ENCODE peak calls at places on chromosomes 4 and X, in four cellular contexts. X, N, O and D are unnamed samples.

GRCh38 chr4:4521069-4521468 is 20.8 kb downstream of the STX18 start:
- DNase-seq in O (no peak), X (no peak), N (no peak), D (no peak)

GRCh38 chrX:118152721-118153120 is 36.1 kb upstream of the KLHL13 start:
- DNase-seq in X (no peak), N (no peak), O (no peak), D (no peak)

GRCh38 chrX:43716696-43717095 is 60.6 kb downstream of the MAOA start:
- DNase-seq in X (no peak), N (no peak), O (no peak), D (no peak)

GRCh38 chr4:141759796-141760425 is 123.5 kb downstream of the IL15 start:
- DNase-seq in X (no peak), N (no peak), O (no peak), D (no peak)

GRCh38 chr4:69156913-69157312 is 57.6 kb downstream of the UGT2B11 start:
- DNase-seq in O (no peak), X (no peak), N (no peak), D (no peak)

GRCh38 chr4:187357045-187357643 is 633.5 kb upstream of the FAT1 start:
- DNase-seq in X (no peak), O (no peak), N (no peak), D (no peak)

GRCh38 chr4:118848901-118849300 is 13.0 kb upstream of the SEC24D start:
- DNase-seq in N (no peak), X (no peak), O (no peak), D (no peak)

GRCh38 chr4:126361287-126361686 is 1046.5 kb downstream of the FAT4 start:
- DNase-seq in X (no peak), O (no peak), N (no peak), D (no peak)

GRCh38 chr4:153676984-153677383 is 7.1 kb upstream of the TLR2 start:
- DNase-seq in X (no peak), N (no peak), O (peak; percentile 23), D (no peak)

GRCh38 chr4:127140306-127140705 is 492.5 kb upstream of the INTU start:
- DNase-seq in N (no peak), X (no peak), O (no peak), D (no peak)

GRCh38 chrX:70479970-70480659 is 35.5 kb downstream of the DLG3 start:
- DNase-seq in O (no peak), X (no peak), N (no peak), D (no peak)

GRCh38 chr4:4271912-4272311 is 18.0 kb downstream of the LYAR start:
- DNase-seq in O (no peak), X (peak; percentile 39), N (no peak), D (no peak)

DNA sequence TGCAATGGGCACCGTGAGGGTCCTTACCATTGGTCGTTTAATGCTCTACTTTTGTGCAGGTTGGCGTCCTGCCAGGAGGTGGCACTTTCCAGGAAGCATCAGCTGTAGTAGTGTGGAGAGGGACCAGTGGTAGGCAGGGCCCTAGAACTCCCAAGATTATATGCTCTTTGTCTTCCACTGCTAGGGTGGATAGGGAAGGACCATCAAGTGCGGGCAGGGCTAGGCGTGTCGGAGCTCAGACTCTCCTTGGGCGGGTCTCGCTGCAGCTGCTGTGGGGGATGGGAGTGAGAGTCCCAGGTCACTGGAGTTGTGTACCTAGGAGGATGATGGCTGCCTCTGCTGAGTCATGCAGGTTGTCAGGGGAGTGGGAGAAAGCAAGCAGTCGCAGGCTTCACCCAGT is 134.7 kb downstream of the KLF8 start:
- DNase-seq in O (no peak), X (no peak), N (peak; percentile 39), D (no peak)
- TF ChIP-seq CTCF in O (no peak), X (no peak), N (no peak), D (no peak)

GRCh38 chr4:1759818-1760223 is 33.3 kb upstream of the FGFR3 start:
- DNase-seq in X (no peak), O (no peak), N (no peak), D (no peak)
- TF ChIP-seq CTCF in X (no peak), O (no peak), N (no peak), D (no peak)

GRCh38 chr4:132328761-132329160 is 820.3 kb upstream of the PCDH10 start:
- DNase-seq in X (no peak), O (no peak), N (no peak), D (no peak)

GRCh38 chr4:132334081-132334480 is 815.0 kb upstream of the PCDH10 start:
- DNase-seq in X (no peak), N (no peak), O (no peak), D (no peak)

GRCh38 chr4:132330994-132331393 is 818.1 kb upstream of the PCDH10 start:
- DNase-seq in X (no peak), N (no peak), O (no peak), D (no peak)

GRCh38 chr4:132333723-132334045 is 815.4 kb upstream of the PCDH10 start:
- DNase-seq in N (no peak), X (no peak), O (peak; percentile 32), D (no peak)

GRCh38 chr4:132332932-132333722 is 816.0 kb upstream of the PCDH10 start:
- DNase-seq in O (no peak), X (no peak), N (no peak), D (no peak)
- TF ChIP-seq CTCF in O (no peak), X (peak; percentile 65), N (no peak), D (peak; percentile 50)

GRCh38 chr4:185426960-185427688 is 1.4 kb upstream of the UFSP2 start:
- DNase-seq in N (no peak), O (no peak), X (no peak), D (no peak)

GRCh38 chr4:185429660-185430059 is 3.9 kb upstream of the UFSP2 start:
- DNase-seq in X (no peak), O (no peak), N (no peak), D (no peak)

GRCh38 chr4:185421366-185422124 is 4.2 kb downstream of the UFSP2 start:
- DNase-seq in O (peak; percentile 10), N (no peak), X (no peak), D (no peak)

GRCh38 chr4:185424905-185425599 is 712 bp downstream of the UFSP2 start:
- DNase-seq in O (peak; percentile 11), X (no peak), N (no peak), D (no peak)

GRCh38 chr4:185425600-185426352 is at the start of gene UFSP2:
- DNase-seq in N (peak; percentile 91), O (peak; percentile 37), X (peak; percentile 87), D (peak; percentile 73)
- TF ChIP-seq CTCF in N (no peak), O (no peak), X (no peak), D (no peak)

DNA sequence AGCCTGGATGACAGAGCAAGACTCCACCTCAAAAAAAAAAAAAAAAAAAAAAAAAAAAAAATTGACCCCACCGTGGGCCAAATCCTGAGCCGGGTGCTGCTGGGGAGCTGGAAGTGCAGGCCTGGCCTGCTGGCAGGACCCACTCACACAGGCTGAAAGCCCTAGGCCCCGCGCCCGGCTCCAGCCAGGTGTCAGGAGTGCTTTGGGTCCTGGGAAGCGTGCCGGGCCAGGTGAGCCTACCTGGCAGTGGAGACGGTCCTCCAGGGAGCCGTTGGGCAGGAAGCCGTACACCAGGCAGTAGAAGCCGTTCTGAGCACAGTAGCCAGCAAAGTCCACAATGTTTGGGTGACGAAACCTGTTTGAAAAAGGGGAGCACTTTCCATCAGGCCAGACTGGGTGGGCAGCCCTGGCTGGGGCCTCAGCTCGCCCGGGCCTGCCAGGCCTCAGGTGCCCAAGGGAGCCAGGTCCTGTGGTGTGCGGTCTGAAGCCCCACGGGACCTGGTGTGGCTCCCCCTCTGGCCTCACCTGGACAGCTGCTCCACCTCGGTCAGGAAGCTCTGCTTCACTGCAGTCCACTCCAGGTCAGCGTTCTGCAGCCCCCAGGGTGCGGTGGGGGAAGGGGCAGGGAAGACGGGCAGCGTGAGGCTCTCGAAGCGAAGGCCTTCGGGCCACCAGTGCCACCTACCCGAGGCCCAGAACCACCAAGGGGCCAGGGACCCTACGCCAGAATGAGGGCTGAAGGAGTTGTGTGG is 1.8 kb downstream of the IRAK1 start:
- DNase-seq in X (no peak), N (no peak), O (no peak), D (no peak)
- TF ChIP-seq CTCF in X (no peak), N (no peak), O (no peak), D (no peak)

GRCh38 chrX:57771689-57772088 is 91.6 kb upstream of the NLRP2B start:
- DNase-seq in O (no peak), N (no peak), X (no peak), D (no peak)

DNA sequence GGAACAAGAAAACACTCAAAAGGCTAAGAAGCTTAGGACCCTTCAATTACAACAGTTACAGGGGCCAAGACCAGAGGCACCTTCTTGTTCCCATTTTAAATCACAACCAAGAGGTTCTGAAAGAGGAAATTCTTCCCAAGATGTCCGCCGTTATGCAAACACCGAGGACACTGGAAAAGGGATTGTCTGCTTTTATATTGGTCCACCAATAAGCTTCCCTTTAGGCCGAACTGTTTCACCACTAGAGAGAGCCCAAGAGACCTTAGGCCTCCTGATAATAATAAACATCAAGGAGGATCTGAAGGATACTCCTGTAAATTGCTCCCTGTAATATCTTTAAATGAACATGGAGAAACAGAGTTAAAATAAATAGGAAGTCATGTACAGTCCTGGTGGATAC is 92.6 kb upstream of the NLRP2B start:
- DNase-seq in N (no peak), X (no peak), O (no peak), D (no peak)
- TF ChIP-seq CTCF in N (no peak), X (peak; percentile 24), O (no peak), D (no peak)